ENCODE peak calls at places on chromosomes 3 and 15, in ten cellular contexts. One of them, this sample, is unnamed.

GRCh38 chr15:51129513-51130197 is 34.9 kb upstream of the TNFAIP8L3 start:
- DNase-seq in fibroblast of the conjunctiva: no peak
- DNase-seq in dermis microvascular lymphatic vessel endothelial cell: no peak
- DNase-seq in ACHN: no peak
- DNase-seq in GM06990: no peak
- DNase-seq in NCI-H1694: no peak
- DNase-seq in astrocyte of the hippocampus: no peak
- DNase-seq in stimulated activated CD4-positive, alpha-beta T cell treated with anti-CD3 and anti-CD28 coated beads, TNF-alpha, amount 100 ng/mL, for 1 hour: no peak
- DNase-seq in cardiac fibroblast: no peak
- DNase-seq in kidney glomerular epithelial cell: no peak
- DNase-seq in this sample: no peak

GRCh38 chr3:149288655-149289054 is 44.8 kb downstream of the TM4SF18 start:
- DNase-seq in stimulated activated CD4-positive, alpha-beta T cell treated with anti-CD3 and anti-CD28 coated beads, TNF-alpha, amount 100 ng/mL, for 1 hour: no peak
- DNase-seq in cardiac fibroblast: no peak
- DNase-seq in kidney glomerular epithelial cell: no peak
- DNase-seq in NCI-H1694: no peak
- DNase-seq in GM06990: no peak
- DNase-seq in ACHN: no peak
- DNase-seq in dermis microvascular lymphatic vessel endothelial cell: no peak
- DNase-seq in fibroblast of the conjunctiva: no peak
- DNase-seq in astrocyte of the hippocampus: no peak
- DNase-seq in this sample: no peak

GRCh38 chr3:172904817-172905479 is 154.4 kb downstream of the ECT2 start:
- DNase-seq in dermis microvascular lymphatic vessel endothelial cell: no peak
- DNase-seq in fibroblast of the conjunctiva: no peak
- DNase-seq in astrocyte of the hippocampus: peak; percentile 46
- DNase-seq in GM06990: no peak
- DNase-seq in kidney glomerular epithelial cell: no peak
- DNase-seq in cardiac fibroblast: peak; percentile 37
- DNase-seq in ACHN: no peak
- DNase-seq in stimulated activated CD4-positive, alpha-beta T cell treated with anti-CD3 and anti-CD28 coated beads, TNF-alpha, amount 100 ng/mL, for 1 hour: no peak
- DNase-seq in NCI-H1694: no peak
- DNase-seq in this sample: no peak

GRCh38 chr3:120652281-120652680 is 29.8 kb downstream of the HGD start:
- DNase-seq in ACHN: no peak
- DNase-seq in NCI-H1694: peak; percentile 15
- DNase-seq in GM06990: no peak
- DNase-seq in dermis microvascular lymphatic vessel endothelial cell: no peak
- DNase-seq in cardiac fibroblast: no peak
- DNase-seq in astrocyte of the hippocampus: no peak
- DNase-seq in stimulated activated CD4-positive, alpha-beta T cell treated with anti-CD3 and anti-CD28 coated beads, TNF-alpha, amount 100 ng/mL, for 1 hour: no peak
- DNase-seq in fibroblast of the conjunctiva: no peak
- DNase-seq in kidney glomerular epithelial cell: no peak
- DNase-seq in this sample: no peak

GRCh38 chr3:88912294-88913014 is 195.0 kb upstream of the EPHA3 start:
- DNase-seq in astrocyte of the hippocampus: peak; percentile 48
- DNase-seq in kidney glomerular epithelial cell: no peak
- DNase-seq in GM06990: no peak
- DNase-seq in stimulated activated CD4-positive, alpha-beta T cell treated with anti-CD3 and anti-CD28 coated beads, TNF-alpha, amount 100 ng/mL, for 1 hour: no peak
- DNase-seq in dermis microvascular lymphatic vessel endothelial cell: no peak
- DNase-seq in cardiac fibroblast: no peak
- DNase-seq in fibroblast of the conjunctiva: no peak
- DNase-seq in ACHN: no peak
- DNase-seq in NCI-H1694: no peak
- DNase-seq in this sample: no peak

GRCh38 chr15:69480932-69481331 is 28.3 kb downstream of the RPLP1 start:
- DNase-seq in fibroblast of the conjunctiva: no peak
- DNase-seq in dermis microvascular lymphatic vessel endothelial cell: no peak
- DNase-seq in GM06990: no peak
- DNase-seq in cardiac fibroblast: no peak
- DNase-seq in stimulated activated CD4-positive, alpha-beta T cell treated with anti-CD3 and anti-CD28 coated beads, TNF-alpha, amount 100 ng/mL, for 1 hour: no peak
- DNase-seq in NCI-H1694: no peak
- DNase-seq in ACHN: no peak
- DNase-seq in astrocyte of the hippocampus: no peak
- DNase-seq in kidney glomerular epithelial cell: no peak
- DNase-seq in this sample: no peak

GRCh38 chr3:134897391-134898131 is 102.5 kb downstream of the EPHB1 start:
- DNase-seq in astrocyte of the hippocampus: no peak
- DNase-seq in NCI-H1694: no peak
- DNase-seq in cardiac fibroblast: no peak
- DNase-seq in kidney glomerular epithelial cell: no peak
- DNase-seq in GM06990: no peak
- DNase-seq in ACHN: no peak
- DNase-seq in dermis microvascular lymphatic vessel endothelial cell: peak; percentile 20
- DNase-seq in stimulated activated CD4-positive, alpha-beta T cell treated with anti-CD3 and anti-CD28 coated beads, TNF-alpha, amount 100 ng/mL, for 1 hour: no peak
- DNase-seq in fibroblast of the conjunctiva: no peak
- DNase-seq in this sample: no peak

GRCh38 chr3:16399473-16399872 is 114.0 kb downstream of the RFTN1 start:
- DNase-seq in dermis microvascular lymphatic vessel endothelial cell: no peak
- DNase-seq in astrocyte of the hippocampus: peak; percentile 75
- DNase-seq in fibroblast of the conjunctiva: peak; percentile 49
- DNase-seq in GM06990: no peak
- DNase-seq in ACHN: peak; percentile 78
- DNase-seq in kidney glomerular epithelial cell: peak; percentile 98
- DNase-seq in cardiac fibroblast: peak; percentile 81
- DNase-seq in NCI-H1694: peak; percentile 57
- DNase-seq in stimulated activated CD4-positive, alpha-beta T cell treated with anti-CD3 and anti-CD28 coated beads, TNF-alpha, amount 100 ng/mL, for 1 hour: no peak
- DNase-seq in this sample: peak; percentile 77

GRCh38 chr15:70361891-70362290 is 264.2 kb upstream of the TLE3 start:
- DNase-seq in stimulated activated CD4-positive, alpha-beta T cell treated with anti-CD3 and anti-CD28 coated beads, TNF-alpha, amount 100 ng/mL, for 1 hour: no peak
- DNase-seq in astrocyte of the hippocampus: no peak
- DNase-seq in GM06990: no peak
- DNase-seq in cardiac fibroblast: no peak
- DNase-seq in NCI-H1694: no peak
- DNase-seq in ACHN: no peak
- DNase-seq in fibroblast of the conjunctiva: no peak
- DNase-seq in kidney glomerular epithelial cell: no peak
- DNase-seq in dermis microvascular lymphatic vessel endothelial cell: no peak
- DNase-seq in this sample: no peak

GRCh38 chr15:60479711-60480110 is 769 bp upstream of the ICE2 start:
- DNase-seq in GM06990: no peak
- DNase-seq in ACHN: no peak
- DNase-seq in astrocyte of the hippocampus: no peak
- DNase-seq in fibroblast of the conjunctiva: no peak
- DNase-seq in stimulated activated CD4-positive, alpha-beta T cell treated with anti-CD3 and anti-CD28 coated beads, TNF-alpha, amount 100 ng/mL, for 1 hour: no peak
- DNase-seq in NCI-H1694: no peak
- DNase-seq in kidney glomerular epithelial cell: no peak
- DNase-seq in cardiac fibroblast: no peak
- DNase-seq in dermis microvascular lymphatic vessel endothelial cell: no peak
- DNase-seq in this sample: no peak

GRCh38 chr3:127457094-127457475 is 133.4 kb downstream of the TPRA1 start:
- DNase-seq in fibroblast of the conjunctiva: no peak
- DNase-seq in kidney glomerular epithelial cell: peak; percentile 66
- DNase-seq in astrocyte of the hippocampus: peak; percentile 65
- DNase-seq in ACHN: peak; percentile 46
- DNase-seq in dermis microvascular lymphatic vessel endothelial cell: no peak
- DNase-seq in GM06990: no peak
- DNase-seq in cardiac fibroblast: peak; percentile 59
- DNase-seq in stimulated activated CD4-positive, alpha-beta T cell treated with anti-CD3 and anti-CD28 coated beads, TNF-alpha, amount 100 ng/mL, for 1 hour: no peak
- DNase-seq in NCI-H1694: no peak
- DNase-seq in this sample: no peak